ENCODE peak calls at places on chromosome 15, in ten cellular contexts. W is WTC11, M is right atrium auricular region, K is A549, N is RWPE1, O is lower lobe of right lung, T is breast epithelium, G is fibroblast of mammary gland, R is adrenal gland, H is AG04449. P is an unnamed sample.

GRCh38 chr15:57732526-57733331 is 26.2 kb downstream of the POLR2M start:
- DNase-seq in W (peak; percentile 74), M (peak; percentile 68), K (peak; percentile 46), N (peak; percentile 47), O (no peak), T (no peak), G (peak; percentile 68), R (peak; percentile 83), H (no peak), P (peak; percentile 72)

GRCh38 chr15:56886878-56887781 is 31.3 kb upstream of the TCF12 start:
- DNase-seq in W (peak; percentile 89), M (peak; percentile 94), K (peak; percentile 89), N (peak; percentile 94), O (peak; percentile 96), T (peak; percentile 87), G (peak; percentile 92), R (peak; percentile 97), H (peak; percentile 75), P (peak; percentile 90)

GRCh38 chr15:81940467-81941451 is 105.1 kb downstream of the MEX3B start:
- DNase-seq in W (no peak), M (no peak), K (no peak), N (peak; percentile 26), O (no peak), T (no peak), G (no peak), R (no peak), H (peak; percentile 88), P (no peak)

GRCh38 chr15:77027697-77028450 is 32.9 kb downstream of the PSTPIP1 start:
- DNase-seq in W (peak; percentile 66), M (no peak), K (no peak), N (no peak), O (peak; percentile 48), T (no peak), G (no peak), R (peak; percentile 51), H (no peak), P (peak; percentile 54)

GRCh38 chr15:42576040-42576594 is 711 bp downstream of the STARD9 start:
- DNase-seq in W (no peak), M (no peak), K (no peak), N (no peak), O (no peak), T (no peak), G (no peak), R (no peak), H (no peak), P (no peak)

GRCh38 chr15:39202641-39203040 is 378.2 kb upstream of the THBS1 start:
- DNase-seq in W (no peak), M (no peak), K (no peak), N (peak; percentile 62), O (no peak), T (no peak), G (peak; percentile 49), R (no peak), H (no peak), P (no peak)

GRCh38 chr15:94323076-94323475 is 91.7 kb downstream of the MCTP2 start:
- DNase-seq in W (no peak), M (no peak), K (no peak), N (no peak), O (no peak), T (no peak), G (no peak), R (no peak), H (no peak), P (no peak)

GRCh38 chr15:57635300-57635944 is 43.7 kb downstream of the MYZAP start:
- DNase-seq in W (no peak), M (no peak), K (no peak), N (no peak), O (no peak), T (no peak), G (no peak), R (peak; percentile 83), H (no peak), P (no peak)

GRCh38 chr15:45670511-45670910 is 35.7 kb downstream of the SQOR start:
- DNase-seq in W (no peak), M (no peak), K (no peak), N (no peak), O (no peak), T (no peak), G (peak; percentile 52), R (no peak), H (no peak), P (no peak)

GRCh38 chr15:77002954-77003912 is 8.3 kb downstream of the PSTPIP1 start:
- DNase-seq in W (no peak), M (no peak), K (no peak), N (no peak), O (peak; percentile 86), T (no peak), G (no peak), R (peak; percentile 72), H (no peak), P (no peak)

GRCh38 chr15:62809968-62810260 is 232.6 kb upstream of the TPM1 start:
- DNase-seq in W (no peak), M (no peak), K (no peak), N (no peak), O (no peak), T (no peak), G (no peak), R (no peak), H (no peak), P (no peak)

GRCh38 chr15:68479870-68480269 is 47.9 kb upstream of the ITGA11 start:
- DNase-seq in W (no peak), M (no peak), K (no peak), N (no peak), O (no peak), T (no peak), G (no peak), R (no peak), H (no peak), P (no peak)

GRCh38 chr15:84643838-84644237 is 10.2 kb downstream of the WDR73 start:
- DNase-seq in W (no peak), M (no peak), K (no peak), N (no peak), O (no peak), T (no peak), G (no peak), R (no peak), H (no peak), P (no peak)

GRCh38 chr15:61871926-61872522 is 188.2 kb downstream of the VPS13C start:
- DNase-seq in W (no peak), M (no peak), K (peak; percentile 27), N (peak; percentile 28), O (no peak), T (no peak), G (peak; percentile 49), R (no peak), H (no peak), P (no peak)

GRCh38 chr15:99361541-99362185 is 110.4 kb downstream of the LRRC28 start:
- DNase-seq in W (no peak), M (no peak), K (no peak), N (peak; percentile 19), O (no peak), T (no peak), G (peak; percentile 53), R (no peak), H (no peak), P (no peak)

GRCh38 chr15:55791576-55792400 is 48.8 kb upstream of the PRTG start:
- DNase-seq in W (no peak), M (no peak), K (no peak), N (peak; percentile 51), O (peak; percentile 72), T (no peak), G (peak; percentile 72), R (no peak), H (peak; percentile 42), P (no peak)

GRCh38 chr15:30921781-30922371 is 18.2 kb downstream of the FAN1 start:
- DNase-seq in W (no peak), M (no peak), K (no peak), N (no peak), O (no peak), T (no peak), G (no peak), R (peak; percentile 72), H (no peak), P (peak; percentile 44)

GRCh38 chr15:85316244-85316934 is 64.0 kb upstream of the AKAP13 start:
- DNase-seq in W (no peak), M (no peak), K (no peak), N (no peak), O (no peak), T (no peak), G (peak; percentile 78), R (no peak), H (no peak), P (no peak)

GRCh38 chr15:29695486-29696167 is 126.6 kb downstream of the TJP1 start:
- DNase-seq in W (peak; percentile 41), M (no peak), K (no peak), N (no peak), O (no peak), T (no peak), G (no peak), R (no peak), H (no peak), P (no peak)
- TF ChIP-seq CTCF in W (no peak), M (no peak), K (peak; percentile 40), N (no peak), O (no peak), T (no peak), G (no peak), R (no peak), H (no peak), P (no peak)

DNA sequence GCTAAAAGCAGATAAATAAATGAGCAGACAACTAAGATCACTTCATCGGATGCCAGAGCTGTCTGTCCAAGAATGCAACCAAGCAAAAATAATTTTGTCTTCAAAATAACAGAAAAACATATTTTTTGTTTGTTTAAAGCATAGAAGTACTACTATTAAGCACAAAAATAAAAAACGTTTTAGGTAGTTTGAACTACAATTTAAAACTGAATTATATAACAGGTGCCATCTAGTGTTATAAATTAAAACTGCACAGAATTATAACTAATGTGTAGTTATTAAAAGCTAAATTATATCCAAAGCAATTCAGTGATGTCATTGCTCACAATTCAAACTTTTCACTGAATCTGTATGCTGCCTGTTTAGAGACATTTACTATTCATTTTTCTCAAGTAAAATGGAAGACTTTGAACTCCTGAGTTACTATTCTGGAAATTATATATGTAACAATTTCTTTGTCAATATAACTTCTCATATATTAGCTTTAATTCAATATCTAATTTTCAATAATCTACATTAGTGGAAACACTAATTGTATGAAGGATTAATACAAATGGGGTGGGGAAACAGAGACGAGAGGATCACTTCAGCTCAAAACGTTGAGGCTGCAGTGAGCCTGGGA is 29.5 kb downstream of the LINS1 start:
- DNase-seq in W (no peak), M (no peak), K (peak; percentile 29), N (peak; percentile 18), O (no peak), T (no peak), G (peak; percentile 35), R (no peak), H (no peak), P (no peak)
- TF ChIP-seq CTCF in W (no peak), M (peak; percentile 20), K (peak; percentile 59), N (peak; percentile 85), O (peak; percentile 46), T (peak; percentile 16), G (peak; percentile 28), R (peak; percentile 59), H (no peak), P (peak; percentile 45)

GRCh38 chr15:34213690-34214089 is 3.8 kb upstream of the KATNBL1 start:
- DNase-seq in W (no peak), M (no peak), K (no peak), N (no peak), O (no peak), T (no peak), G (no peak), R (no peak), H (no peak), P (no peak)
- TF ChIP-seq CTCF in W (no peak), M (no peak), K (no peak), N (no peak), O (no peak), T (no peak), G (no peak), R (no peak), H (no peak), P (no peak)

GRCh38 chr15:74793135-74794028 is 11.5 kb downstream of the CSK start:
- DNase-seq in W (no peak), M (no peak), K (no peak), N (no peak), O (no peak), T (no peak), G (no peak), R (no peak), H (no peak), P (no peak)
- TF ChIP-seq CTCF in W (no peak), M (no peak), K (no peak), N (no peak), O (peak; percentile 38), T (no peak), G (no peak), R (no peak), H (no peak), P (no peak)

P was measured in nephron progenitor cell.